ENCODE peak calls at places on chromosomes 13 and 19, in five cellular contexts. V is testis; H is CD4-positive, CD25-positive, alpha-beta regulatory T cell; I is K562; N is upper lobe of left lung. J is an unnamed sample. For H3K4me1, the result is how much of the 10 kb centered on the place peaks cover.

GRCh38 chr13:27918041-27918917 is 1.5 kb upstream of the PDX1 start:
- DNase-seq in V (no peak), H (no peak), N (no peak), I (no peak), J (no peak)

GRCh38 chr13:77475345-77476084 is 60.0 kb upstream of the SCEL start:
- DNase-seq in I (no peak), H (no peak), V (no peak), N (no peak), J (no peak)

GRCh38 chr19:2887391-2887914 is 13.3 kb upstream of the ZNF57 start:
- DNase-seq in I (peak), H (peak), N (no peak), V (peak), J (no peak)

GRCh38 chr13:27273658-27274425 is 3.2 kb downstream of the RASL11A start:
- DNase-seq in V (peak), I (no peak), N (no peak), H (no peak), J (no peak)

GRCh38 chr19:7393934-7394508 is 45.3 kb downstream of the ARHGEF18 start:
- DNase-seq in V (no peak), H (no peak), N (no peak), I (peak), J (no peak)

GRCh38 chr13:93882086-93882651 is 597.3 kb downstream of the DCT start:
- DNase-seq in N (no peak), H (no peak), V (no peak), I (no peak), J (no peak)

GRCh38 chr13:29457299-29457698 is 138.2 kb downstream of the SLC7A1 start:
- DNase-seq in N (no peak), H (no peak), I (peak), V (no peak), J (no peak)

GRCh38 chr13:43195112-43195511 is 171.7 kb downstream of the DNAJC15 start:
- DNase-seq in H (no peak), I (no peak), N (no peak), V (no peak), J (no peak)

GRCh38 chr13:102608944-102609343 is 12.2 kb downstream of the TPP2 start:
- DNase-seq in V (no peak), H (no peak), N (no peak), I (no peak), J (no peak)

GRCh38 chr13:101572456-101572855 is 120.0 kb downstream of the ITGBL1 start:
- DNase-seq in I (no peak), N (no peak), V (no peak), H (no peak), J (no peak)

GRCh38 chr19:39299404-39299803 is 3.2 kb downstream of the IFNL1 start:
- DNase-seq in V (no peak), N (no peak), I (no peak), H (no peak), J (no peak)

GRCh38 chr13:74449811-74450524 is 315.8 kb upstream of the KLF12 start:
- DNase-seq in I (no peak), V (no peak), H (no peak), N (no peak), J (no peak)

GRCh38 chr19:30968210-30968609 is 381.0 kb downstream of the TSHZ3 start:
- DNase-seq in H (no peak), V (no peak), N (no peak), I (peak), J (no peak)

GRCh38 chr19:50893047-50893737 is 18.0 kb downstream of the KLK4 start:
- DNase-seq in H (no peak), N (no peak), I (peak), V (peak), J (no peak)

GRCh38 chr13:106650690-106651205 is 82.8 kb upstream of the ARGLU1 start:
- DNase-seq in I (no peak), H (no peak), N (no peak), V (no peak), J (no peak)

GRCh38 chr13:21061077-21061945 is at the start of gene LATS2:
- DNase-seq in N (peak), I (peak), V (peak), H (peak), J (peak)

GRCh38 chr13:58963321-58963720 is 1200.4 kb downstream of the DIAPH3 start:
- DNase-seq in H (no peak), I (no peak), N (no peak), V (no peak), J (no peak)

GRCh38 chr13:84479656-84480055 is 597.4 kb upstream of the SLITRK1 start:
- DNase-seq in H (no peak), N (no peak), V (no peak), I (no peak), J (no peak)

GRCh38 chr19:3618144-3618810 is 8.3 kb downstream of the CACTIN start:
- DNase-seq in I (peak), H (peak), V (peak), N (peak), J (peak)

GRCh38 chr13:114087430-114087829 is 45.0 kb downstream of the RASA3 start:
- DNase-seq in H (no peak), V (no peak), N (peak), I (no peak), J (peak)

GRCh38 chr13:47330031-47330430 is 433.2 kb upstream of the HTR2A start:
- DNase-seq in H (no peak), N (no peak), I (no peak), V (no peak), J (no peak)

GRCh38 chr13:74870865-74871264 is 611.1 kb downstream of the TBC1D4 start:
- DNase-seq in I (no peak), N (no peak), V (no peak), H (no peak), J (no peak)

GRCh38 chr19:32691291-32691951 is at the start of gene NUDT19:
- DNase-seq in I (peak), N (peak), V (peak), H (peak), J (peak)

GRCh38 chr13:94710081-94710809 is 2.1 kb downstream of the SOX21 start:
- DNase-seq in I (no peak), H (no peak), N (no peak), V (no peak), J (no peak)

GRCh38 chr13:101618440-101619187 is 166.1 kb downstream of the ITGBL1 start:
- DNase-seq in I (no peak), H (peak), N (no peak), V (no peak), J (no peak)

GRCh38 chr13:101490400-101491015 is 38.0 kb downstream of the ITGBL1 start:
- DNase-seq in H (no peak), I (no peak), N (no peak), V (no peak), J (no peak)

GRCh38 chr13:52845334-52845761 is 3.1 kb downstream of the PCDH8 start:
- DNase-seq in V (no peak), N (no peak), H (no peak), I (no peak), J (no peak)

GRCh38 chr13:100130092-100130491 is 41.2 kb downstream of the PCCA start:
- DNase-seq in I (no peak), N (no peak), V (no peak), H (no peak), J (no peak)

GRCh38 chr13:29845440-29846056 is 4.9 kb downstream of the UBL3 start:
- DNase-seq in H (peak), I (peak), V (no peak), N (no peak), J (no peak)

GRCh38 chr13:49494645-49495044 is 1.1 kb upstream of the PHF11 start:
- DNase-seq in H (peak), N (no peak), V (no peak), I (no peak), J (no peak)
- H3K4me3 ChIP-seq in H (peak), N (no peak), V (peak), I (peak), J (peak)

GRCh38 chr13:24275041-24275440 is 34.3 kb upstream of the C1QTNF9 start:
- DNase-seq in N (no peak), H (no peak), I (no peak), V (no peak), J (no peak)
- H3K4me1 ChIP-seq in N (half or more), H (half or more), I (under half), V (under half), J (half or more)

DNA sequence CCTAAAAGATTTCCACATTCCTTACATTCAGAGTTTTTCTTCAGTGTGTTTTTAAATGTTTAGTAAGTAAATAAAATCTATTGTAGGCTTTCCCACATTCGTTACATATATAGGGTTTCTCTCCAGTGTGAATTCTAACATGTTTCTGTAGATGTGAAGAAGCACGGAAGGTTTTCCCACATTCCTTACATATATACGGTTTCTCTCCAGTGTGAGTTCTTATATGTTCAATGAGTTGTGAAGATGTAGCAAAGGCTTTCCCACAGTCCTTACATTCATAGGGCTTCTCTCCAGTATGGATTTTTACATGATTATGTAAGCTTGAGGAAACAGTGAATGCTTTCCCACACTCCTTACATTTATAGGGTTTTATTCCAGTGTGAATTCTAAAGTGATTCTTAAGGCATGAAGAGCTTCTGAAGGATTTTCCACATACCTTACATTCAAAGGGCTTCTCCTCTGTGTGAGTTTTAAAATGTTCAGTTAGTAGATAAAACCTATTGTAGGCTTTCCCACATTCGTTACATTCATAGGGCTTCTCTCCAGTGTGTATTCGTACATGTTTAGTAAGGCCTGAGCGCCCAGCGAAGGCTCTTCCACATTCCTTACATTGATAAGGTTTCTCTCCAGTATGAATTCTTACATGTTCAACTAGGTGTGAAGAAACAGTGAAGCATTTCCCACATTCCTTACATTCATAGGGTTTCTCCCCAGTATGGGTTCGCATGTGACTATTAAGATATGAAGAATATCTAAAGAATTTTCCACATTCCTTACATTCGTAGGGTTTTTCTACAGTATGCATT is 18.2 kb downstream of the ZNF121 start:
- DNase-seq in V (no peak), N (no peak), I (no peak), H (no peak), J (no peak)
- H3K4me3 ChIP-seq in V (no peak), N (no peak), I (no peak), H (peak), J (no peak)

GRCh38 chr19:35204799-35205732 is 23.5 kb downstream of the FAM187B start:
- DNase-seq in I (peak), H (peak), V (no peak), N (peak), J (no peak)
- H3K4me1 ChIP-seq in I (under half), H (half or more), V (under half), N (under half), J (under half)

GRCh38 chr19:45403272-45403671 is 1.6 kb downstream of the PPP1R13L start:
- DNase-seq in V (no peak), N (no peak), H (no peak), I (no peak), J (no peak)
- H3K4me3 ChIP-seq in V (no peak), N (no peak), H (no peak), I (no peak), J (peak)

GRCh38 chr13:31009166-31009565 is 76.7 kb downstream of the TEX26 start:
- DNase-seq in I (no peak), N (no peak), H (no peak), V (no peak), J (no peak)

GRCh38 chr13:31007392-31007791 is 74.9 kb downstream of the TEX26 start:
- DNase-seq in H (no peak), V (no peak), I (no peak), N (no peak), J (no peak)

GRCh38 chr13:31008400-31009115 is 76.1 kb downstream of the TEX26 start:
- DNase-seq in H (peak), V (no peak), N (no peak), I (no peak), J (no peak)

GRCh38 chr13:31001647-31002046 is 69.2 kb downstream of the TEX26 start:
- DNase-seq in I (no peak), V (no peak), N (peak), H (no peak), J (no peak)

DNA sequence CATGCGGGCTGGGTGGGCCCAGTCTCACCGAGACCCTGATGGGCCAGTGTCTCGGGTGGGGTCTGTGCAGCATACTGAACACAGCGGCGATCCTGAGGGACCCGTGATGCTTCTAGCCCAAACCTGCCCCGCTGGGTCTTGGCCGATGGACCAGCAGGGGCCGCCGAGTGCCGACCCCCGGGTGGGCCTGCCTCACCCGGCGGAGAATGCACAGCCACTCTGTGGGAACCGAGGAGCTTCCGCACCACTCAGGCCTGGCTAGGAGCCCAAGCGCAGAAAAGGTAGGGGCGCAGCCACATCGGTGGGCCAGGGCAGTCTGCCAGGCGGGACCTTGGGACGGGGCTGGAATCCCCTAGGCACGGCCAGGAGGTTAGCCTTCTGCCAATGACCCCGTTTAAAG is 72.6 kb downstream of the TEX26 start:
- DNase-seq in V (no peak), N (no peak), I (no peak), H (no peak), J (no peak)
- H3K4me1 ChIP-seq in V (under half), N (under half), I (under half), H (under half), J (under half)

GRCh38 chr13:110323172-110323851 is 16.2 kb downstream of the COL4A2 start:
- DNase-seq in H (no peak), N (no peak), I (no peak), V (no peak), J (no peak)
- H3K4me3 ChIP-seq in H (no peak), N (no peak), I (no peak), V (no peak), J (no peak)

DNA sequence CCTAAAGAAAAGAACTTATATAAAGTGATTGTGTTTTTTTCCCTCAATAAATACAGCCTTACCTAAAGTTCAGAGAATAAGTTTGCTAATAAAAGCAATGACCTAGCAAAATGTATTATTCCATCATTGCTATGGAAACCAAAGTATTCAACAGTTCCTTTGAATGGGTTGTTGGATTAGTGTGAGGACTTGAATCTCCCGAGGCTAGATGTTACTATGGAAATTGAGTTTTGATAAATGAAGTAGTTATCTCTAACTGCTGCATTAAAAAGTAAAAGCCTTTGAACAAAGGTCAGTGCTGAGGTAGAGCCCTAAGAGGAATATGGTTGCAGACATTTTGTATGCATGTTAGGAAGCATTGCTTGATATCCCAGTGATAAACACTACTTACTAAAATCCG is 6.2 kb downstream of the KLF5 start:
- DNase-seq in N (no peak), I (no peak), H (no peak), V (no peak), J (no peak)
- H3K4me1 ChIP-seq in N (under half), I (under half), H (under half), V (under half), J (under half)

GRCh38 chr19:10339977-10340376 is 553 bp upstream of the ICAM3 start:
- DNase-seq in V (no peak), H (no peak), I (no peak), N (no peak), J (no peak)

GRCh38 chr19:10338940-10339339 is 484 bp downstream of the ICAM3 start:
- DNase-seq in V (no peak), N (no peak), H (no peak), I (no peak), J (no peak)

GRCh38 chr19:10335149-10336053 is 2.1 kb upstream of the RAVER1 start:
- DNase-seq in H (no peak), I (no peak), N (no peak), V (no peak), J (no peak)

GRCh38 chr19:10343495-10343894 is 4.1 kb upstream of the ICAM3 start:
- DNase-seq in I (no peak), V (no peak), H (no peak), N (no peak), J (no peak)

GRCh38 chr19:10339380-10339960 is at the start of gene ICAM3:
- DNase-seq in N (peak), H (peak), I (no peak), V (no peak), J (no peak)
- H3K4me3 ChIP-seq in N (no peak), H (peak), I (no peak), V (no peak), J (peak)

J was measured in upper lobe of right lung.